ENCODE peak calls at places on chromosome 15, in seven cellular contexts. One of them, this sample, is unnamed.

GRCh38 chr15:100463515-100463914 is 65.2 kb downstream of the CERS3 start:
- DNase-seq in suprapubic skin: no peak
- DNase-seq in epithelial cell of esophagus: peak
- DNase-seq in astrocyte of the spinal cord: no peak
- DNase-seq in AG04450: no peak
- DNase-seq in lower lobe of right lung: no peak
- DNase-seq in A549: no peak
- DNase-seq in this sample: no peak

GRCh38 chr15:34659056-34659455 is 75.6 kb upstream of the GOLGA8B start:
- DNase-seq in suprapubic skin: no peak
- DNase-seq in A549: no peak
- DNase-seq in epithelial cell of esophagus: no peak
- DNase-seq in lower lobe of right lung: no peak
- DNase-seq in astrocyte of the spinal cord: no peak
- DNase-seq in AG04450: no peak
- DNase-seq in this sample: no peak

GRCh38 chr15:70494861-70495571 is 268.3 kb downstream of the UACA start:
- DNase-seq in astrocyte of the spinal cord: peak
- DNase-seq in suprapubic skin: no peak
- DNase-seq in epithelial cell of esophagus: peak
- DNase-seq in lower lobe of right lung: no peak
- DNase-seq in A549: peak
- DNase-seq in AG04450: peak
- DNase-seq in this sample: no peak

GRCh38 chr15:81064253-81064652 is 63.5 kb downstream of the TLNRD1 start:
- DNase-seq in lower lobe of right lung: no peak
- DNase-seq in suprapubic skin: no peak
- DNase-seq in AG04450: no peak
- DNase-seq in A549: no peak
- DNase-seq in epithelial cell of esophagus: no peak
- DNase-seq in astrocyte of the spinal cord: no peak
- DNase-seq in this sample: no peak

GRCh38 chr15:37008205-37008604 is 92.1 kb downstream of the MEIS2 start:
- DNase-seq in AG04450: no peak
- DNase-seq in A549: no peak
- DNase-seq in suprapubic skin: no peak
- DNase-seq in epithelial cell of esophagus: no peak
- DNase-seq in astrocyte of the spinal cord: no peak
- DNase-seq in lower lobe of right lung: no peak
- DNase-seq in this sample: no peak

GRCh38 chr15:79004336-79004735 is 59.5 kb upstream of the CTSH start:
- DNase-seq in astrocyte of the spinal cord: peak
- DNase-seq in epithelial cell of esophagus: peak
- DNase-seq in lower lobe of right lung: no peak
- DNase-seq in AG04450: peak
- DNase-seq in A549: no peak
- DNase-seq in suprapubic skin: no peak
- DNase-seq in this sample: no peak

GRCh38 chr15:41979493-41980266 is 7.3 kb upstream of the EHD4 start:
- DNase-seq in AG04450: no peak
- DNase-seq in epithelial cell of esophagus: peak
- DNase-seq in A549: no peak
- DNase-seq in lower lobe of right lung: no peak
- DNase-seq in astrocyte of the spinal cord: no peak
- DNase-seq in suprapubic skin: peak
- DNase-seq in this sample: no peak

GRCh38 chr15:80170596-80170995 is 17.8 kb downstream of the FAH start:
- DNase-seq in suprapubic skin: no peak
- DNase-seq in epithelial cell of esophagus: no peak
- DNase-seq in lower lobe of right lung: no peak
- DNase-seq in astrocyte of the spinal cord: no peak
- DNase-seq in A549: no peak
- DNase-seq in AG04450: no peak
- DNase-seq in this sample: no peak

GRCh38 chr15:65405793-65406192 is 17.0 kb downstream of the IGDCC4 start:
- DNase-seq in epithelial cell of esophagus: no peak
- DNase-seq in astrocyte of the spinal cord: no peak
- DNase-seq in A549: no peak
- DNase-seq in AG04450: no peak
- DNase-seq in lower lobe of right lung: no peak
- DNase-seq in suprapubic skin: no peak
- DNase-seq in this sample: no peak

GRCh38 chr15:79673416-79674123 is 223.2 kb downstream of the MTHFS start:
- DNase-seq in A549: peak
- DNase-seq in lower lobe of right lung: no peak
- DNase-seq in suprapubic skin: no peak
- DNase-seq in astrocyte of the spinal cord: peak
- DNase-seq in AG04450: no peak
- DNase-seq in epithelial cell of esophagus: peak
- DNase-seq in this sample: no peak

GRCh38 chr15:68580883-68581155 is 2.0 kb downstream of the CORO2B start:
- DNase-seq in AG04450: no peak
- DNase-seq in epithelial cell of esophagus: no peak
- DNase-seq in A549: no peak
- DNase-seq in astrocyte of the spinal cord: no peak
- DNase-seq in suprapubic skin: no peak
- DNase-seq in lower lobe of right lung: no peak
- DNase-seq in this sample: no peak

GRCh38 chr15:26894181-26894580 is 27.3 kb downstream of the GABRA5 start:
- DNase-seq in A549: no peak
- DNase-seq in suprapubic skin: no peak
- DNase-seq in lower lobe of right lung: no peak
- DNase-seq in AG04450: no peak
- DNase-seq in epithelial cell of esophagus: no peak
- DNase-seq in astrocyte of the spinal cord: no peak
- DNase-seq in this sample: no peak

GRCh38 chr15:31606942-31607497 is 280.4 kb downstream of the KLF13 start:
- DNase-seq in AG04450: no peak
- DNase-seq in lower lobe of right lung: no peak
- DNase-seq in suprapubic skin: no peak
- DNase-seq in epithelial cell of esophagus: no peak
- DNase-seq in astrocyte of the spinal cord: no peak
- DNase-seq in A549: no peak
- DNase-seq in this sample: no peak

GRCh38 chr15:31607656-31608055 is 281.0 kb downstream of the KLF13 start:
- DNase-seq in epithelial cell of esophagus: peak
- DNase-seq in suprapubic skin: no peak
- DNase-seq in A549: no peak
- DNase-seq in AG04450: no peak
- DNase-seq in astrocyte of the spinal cord: no peak
- DNase-seq in lower lobe of right lung: no peak
- DNase-seq in this sample: no peak

GRCh38 chr15:31609243-31609642 is 282.6 kb downstream of the KLF13 start:
- DNase-seq in astrocyte of the spinal cord: no peak
- DNase-seq in lower lobe of right lung: no peak
- DNase-seq in AG04450: no peak
- DNase-seq in A549: no peak
- DNase-seq in suprapubic skin: no peak
- DNase-seq in epithelial cell of esophagus: peak
- DNase-seq in this sample: no peak

GRCh38 chr15:31606261-31606669 is 279.6 kb downstream of the KLF13 start:
- DNase-seq in astrocyte of the spinal cord: peak
- DNase-seq in suprapubic skin: no peak
- DNase-seq in A549: peak
- DNase-seq in AG04450: peak
- DNase-seq in lower lobe of right lung: no peak
- DNase-seq in epithelial cell of esophagus: peak
- DNase-seq in this sample: no peak

GRCh38 chr15:31605467-31605931 is 278.9 kb downstream of the KLF13 start:
- DNase-seq in AG04450: no peak
- DNase-seq in lower lobe of right lung: no peak
- DNase-seq in epithelial cell of esophagus: peak
- DNase-seq in astrocyte of the spinal cord: peak
- DNase-seq in A549: no peak
- DNase-seq in suprapubic skin: no peak
- DNase-seq in this sample: no peak
- TF ChIP-seq CTCF in AG04450: peak
- TF ChIP-seq CTCF in lower lobe of right lung: no peak
- TF ChIP-seq CTCF in epithelial cell of esophagus: no peak
- TF ChIP-seq CTCF in astrocyte of the spinal cord: peak
- TF ChIP-seq CTCF in A549: peak
- TF ChIP-seq CTCF in suprapubic skin: no peak
- TF ChIP-seq CTCF in this sample: no peak

DNA sequence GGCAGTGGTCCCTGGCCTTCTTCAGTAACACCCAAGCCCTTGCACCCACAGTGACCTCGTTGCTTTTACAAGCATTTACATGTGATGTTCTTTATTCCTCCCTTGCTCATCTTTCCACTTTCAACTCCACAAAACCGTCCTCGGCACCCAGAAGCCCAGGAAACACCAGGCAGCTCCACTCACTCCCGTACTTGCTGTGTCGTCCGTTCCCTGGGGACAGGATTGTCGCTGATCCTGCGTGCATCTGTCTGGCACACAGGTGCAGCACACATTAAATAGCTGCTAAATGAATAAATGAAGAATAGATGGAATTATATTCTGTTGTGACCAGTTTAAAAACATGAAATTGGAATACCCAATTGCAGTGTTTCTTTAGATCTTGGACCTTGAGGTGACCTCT is 119.6 kb downstream of the PGPEP1L start:
- DNase-seq in A549: no peak
- DNase-seq in AG04450: no peak
- DNase-seq in lower lobe of right lung: no peak
- DNase-seq in epithelial cell of esophagus: no peak
- DNase-seq in astrocyte of the spinal cord: no peak
- DNase-seq in suprapubic skin: no peak
- DNase-seq in this sample: no peak
- TF ChIP-seq CTCF in A549: no peak
- TF ChIP-seq CTCF in AG04450: no peak
- TF ChIP-seq CTCF in lower lobe of right lung: no peak
- TF ChIP-seq CTCF in epithelial cell of esophagus: no peak
- TF ChIP-seq CTCF in astrocyte of the spinal cord: no peak
- TF ChIP-seq CTCF in suprapubic skin: no peak
- TF ChIP-seq CTCF in this sample: no peak

GRCh38 chr15:73130830-73131229 is 78.6 kb downstream of the NEO1 start:
- DNase-seq in astrocyte of the spinal cord: no peak
- DNase-seq in lower lobe of right lung: no peak
- DNase-seq in A549: no peak
- DNase-seq in AG04450: no peak
- DNase-seq in epithelial cell of esophagus: no peak
- DNase-seq in suprapubic skin: no peak
- DNase-seq in this sample: no peak

GRCh38 chr15:73125219-73125618 is 73.0 kb downstream of the NEO1 start:
- DNase-seq in A549: no peak
- DNase-seq in AG04450: no peak
- DNase-seq in astrocyte of the spinal cord: no peak
- DNase-seq in suprapubic skin: no peak
- DNase-seq in lower lobe of right lung: no peak
- DNase-seq in epithelial cell of esophagus: peak
- DNase-seq in this sample: no peak

GRCh38 chr15:73127302-73127936 is 75.2 kb downstream of the NEO1 start:
- DNase-seq in A549: peak
- DNase-seq in lower lobe of right lung: no peak
- DNase-seq in AG04450: no peak
- DNase-seq in epithelial cell of esophagus: peak
- DNase-seq in astrocyte of the spinal cord: peak
- DNase-seq in suprapubic skin: no peak
- DNase-seq in this sample: no peak
- TF ChIP-seq CTCF in A549: peak
- TF ChIP-seq CTCF in lower lobe of right lung: peak
- TF ChIP-seq CTCF in AG04450: peak
- TF ChIP-seq CTCF in epithelial cell of esophagus: peak
- TF ChIP-seq CTCF in astrocyte of the spinal cord: peak
- TF ChIP-seq CTCF in suprapubic skin: peak
- TF ChIP-seq CTCF in this sample: peak

GRCh38 chr15:57227181-57227580 is 149.1 kb upstream of the CGNL1 start:
- DNase-seq in suprapubic skin: no peak
- DNase-seq in lower lobe of right lung: no peak
- DNase-seq in AG04450: no peak
- DNase-seq in astrocyte of the spinal cord: no peak
- DNase-seq in epithelial cell of esophagus: no peak
- DNase-seq in A549: no peak
- DNase-seq in this sample: no peak
- TF ChIP-seq CTCF in suprapubic skin: no peak
- TF ChIP-seq CTCF in lower lobe of right lung: no peak
- TF ChIP-seq CTCF in AG04450: no peak
- TF ChIP-seq CTCF in astrocyte of the spinal cord: no peak
- TF ChIP-seq CTCF in epithelial cell of esophagus: no peak
- TF ChIP-seq CTCF in A549: no peak
- TF ChIP-seq CTCF in this sample: no peak

DNA sequence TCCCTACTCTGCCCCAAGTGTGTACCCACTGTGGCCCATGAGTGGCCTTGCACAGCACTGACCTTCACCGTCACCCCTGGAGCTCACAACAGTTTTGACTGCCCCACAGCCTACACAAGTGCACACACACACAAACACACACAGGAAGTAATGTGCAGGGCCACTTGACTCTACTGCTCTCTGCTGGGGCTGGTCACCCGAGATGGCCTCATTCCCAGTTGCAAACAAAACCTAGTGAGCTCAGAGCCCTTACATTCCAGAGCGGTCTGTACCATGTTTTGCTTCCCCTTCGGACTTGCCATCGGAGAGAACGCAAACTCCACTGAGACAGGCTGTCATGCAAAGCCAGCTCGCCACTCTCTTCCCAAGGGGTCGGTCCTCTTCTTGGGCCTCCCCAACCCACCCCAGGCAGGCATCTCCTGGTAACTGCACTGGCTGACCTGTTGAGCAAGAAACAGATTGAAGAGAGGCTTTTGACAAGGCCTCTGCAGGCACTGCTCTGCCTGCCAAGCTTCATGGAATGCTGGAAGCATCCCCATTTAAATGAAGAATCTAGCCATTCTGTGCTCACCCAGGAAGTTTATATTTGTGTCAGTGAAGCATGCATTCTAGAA is 232.0 kb upstream of the IGF1R start:
- DNase-seq in astrocyte of the spinal cord: no peak
- DNase-seq in epithelial cell of esophagus: no peak
- DNase-seq in AG04450: no peak
- DNase-seq in A549: no peak
- DNase-seq in lower lobe of right lung: no peak
- DNase-seq in suprapubic skin: no peak
- DNase-seq in this sample: no peak
- TF ChIP-seq CTCF in astrocyte of the spinal cord: no peak
- TF ChIP-seq CTCF in epithelial cell of esophagus: no peak
- TF ChIP-seq CTCF in AG04450: no peak
- TF ChIP-seq CTCF in A549: no peak
- TF ChIP-seq CTCF in lower lobe of right lung: no peak
- TF ChIP-seq CTCF in suprapubic skin: no peak
- TF ChIP-seq CTCF in this sample: no peak

This sample was measured in right atrium auricular region.